ENCODE peak calls at places on chromosomes 3 and 15, in six cellular contexts. C is stimulated activated CD8-positive, alpha-beta memory T cell treated with anti-CD3 and anti-CD28 coated beads, Interleukin-15, amount 100 ng/mL, for 24 hours; P is activated CD4-positive, alpha-beta T cell treated with anti-CD3 and anti-CD28 coated beads for 1 hour; W is natural killer cell treated with Interleukin-12 subunit alpha and Interleukin-12 subunit beta and Interleukin-15 and Interleukin-18, amount 100 ng/mL, for 72 hours; Q is C1 segment of cervical spinal cord; M is skeletal muscle cell. N is an unnamed sample.

GRCh38 chr3:42605550-42606173 is 5.2 kb downstream of the NKTR start:
- DNase-seq in C (no peak), P (no peak), W (no peak), Q (no peak), M (no peak), N (no peak)

GRCh38 chr3:158711886-158712285 is 20.4 kb downstream of the RARRES1 start:
- DNase-seq in C (no peak), P (no peak), W (no peak), Q (no peak), M (no peak), N (no peak)

GRCh38 chr15:47484997-47485396 is 232.3 kb upstream of the SEMA6D start:
- DNase-seq in C (no peak), P (no peak), W (no peak), Q (no peak), M (no peak), N (no peak)

GRCh38 chr15:65375871-65376552 is 1.8 kb downstream of the IGDCC3 start:
- DNase-seq in C (no peak), P (no peak), W (no peak), Q (no peak), M (no peak), N (no peak)

GRCh38 chr15:64961013-64961412 is 28.7 kb downstream of the SPG21 start:
- DNase-seq in C (no peak), P (no peak), W (no peak), Q (no peak), M (no peak), N (no peak)

GRCh38 chr15:66707310-66708160 is 5.5 kb downstream of the SMAD6 start:
- DNase-seq in C (no peak), P (no peak), W (no peak), Q (no peak), M (no peak), N (no peak)

GRCh38 chr3:71380096-71380495 is 203.4 kb downstream of the FOXP1 start:
- DNase-seq in C (no peak), P (no peak), W (no peak), Q (no peak), M (no peak), N (no peak)

GRCh38 chr3:42497009-42497731 is 5.3 kb upstream of the VIPR1 start:
- DNase-seq in C (no peak), P (no peak), W (no peak), Q (no peak), M (no peak), N (no peak)

GRCh38 chr15:78667578-78668236 is 26.7 kb upstream of the CHRNB4 start:
- DNase-seq in C (no peak), P (no peak), W (no peak), Q (no peak), M (no peak), N (no peak)

GRCh38 chr3:183844606-183845005 is 19.2 kb upstream of the MAP6D1 start:
- DNase-seq in C (no peak), P (no peak), W (no peak), Q (no peak), M (peak; percentile 62), N (no peak)

GRCh38 chr15:52493968-52494367 is 34.7 kb downstream of the MYO5A start:
- DNase-seq in C (no peak), P (no peak), W (no peak), Q (no peak), M (no peak), N (no peak)

GRCh38 chr3:30952786-30953185 is 58.3 kb upstream of the GADL1 start:
- DNase-seq in C (no peak), P (no peak), W (no peak), Q (no peak), M (no peak), N (no peak)

GRCh38 chr3:185746470-185746869 is 78.4 kb downstream of the IGF2BP2 start:
- DNase-seq in C (no peak), P (no peak), W (no peak), Q (no peak), M (no peak), N (no peak)

GRCh38 chr3:33315826-33316225 is 38.6 kb downstream of the FBXL2 start:
- DNase-seq in C (no peak), P (no peak), W (no peak), Q (no peak), M (no peak), N (no peak)

GRCh38 chr3:139538733-139539132 is 809 bp downstream of the RBP1 start:
- DNase-seq in C (no peak), P (no peak), W (no peak), Q (peak; percentile 30), M (no peak), N (no peak)